ENCODE peak calls at places on chromosomes 7 and 10, in five cellular contexts. Z, I, Y, D and P are unnamed samples.
A peak's percentile ranks its signal among the peaks of the same experiment; 100 is the strongest.

GRCh38 chr7:1638113-1638726 is 31.9 kb upstream of the ELFN1 start:
- DNase-seq in D (no peak), Y (no peak), I (no peak), Z (no peak), P (no peak)

GRCh38 chr7:38881015-38881414 is 28.0 kb downstream of the VPS41 start:
- DNase-seq in Z (no peak), Y (no peak), I (peak; percentile 50), D (no peak), P (no peak)

GRCh38 chr7:99031496-99031895 is 112.4 kb downstream of the SMURF1 start:
- DNase-seq in Y (no peak), I (no peak), Z (no peak), D (no peak), P (no peak)

GRCh38 chr10:31118561-31118960 is 86.9 kb upstream of the ZNF438 start:
- DNase-seq in I (no peak), Y (no peak), D (no peak), Z (no peak), P (no peak)

GRCh38 chr7:158818325-158819213 is 10.7 kb downstream of the ESYT2 start:
- DNase-seq in Z (peak; percentile 50), D (peak; percentile 91), Y (peak; percentile 62), I (peak; percentile 60), P (peak; percentile 47)

GRCh38 chr10:119006451-119007210 is 22.9 kb upstream of the NANOS1 start:
- DNase-seq in I (no peak), Z (no peak), Y (no peak), D (peak; percentile 69), P (no peak)

GRCh38 chr7:111239437-111239836 is 148.5 kb downstream of the LRRN3 start:
- DNase-seq in D (no peak), I (no peak), Z (no peak), Y (no peak), P (no peak)

GRCh38 chr7:152006336-152006735 is 19.1 kb upstream of the GALNT11 start:
- DNase-seq in D (no peak), I (no peak), Z (no peak), Y (no peak), P (no peak)

GRCh38 chr10:8048281-8049008 is 6.0 kb upstream of the GATA3 start:
- DNase-seq in D (no peak), Z (no peak), I (no peak), Y (no peak), P (no peak)

GRCh38 chr10:8051109-8051781 is 3.2 kb upstream of the GATA3 start:
- DNase-seq in D (no peak), Z (no peak), Y (no peak), I (no peak), P (no peak)

GRCh38 chr10:8049151-8049873 is 5.2 kb upstream of the GATA3 start:
- DNase-seq in Z (no peak), I (peak; percentile 68), Y (no peak), D (no peak), P (no peak)

GRCh38 chr10:8050561-8051108 is 3.9 kb upstream of the GATA3 start:
- DNase-seq in D (peak; percentile 93), I (no peak), Y (no peak), Z (no peak), P (no peak)

GRCh38 chr10:8049874-8050560 is 4.5 kb upstream of the GATA3 start:
- DNase-seq in Z (no peak), D (no peak), I (no peak), Y (no peak), P (no peak)
- TF ChIP-seq ATF2 in Z (no peak), D (no peak), I (no peak), Y (no peak), P (no peak)

GRCh38 chr7:48637382-48637781 is 287.0 kb upstream of the CDC14C start:
- DNase-seq in D (no peak), Y (no peak), Z (no peak), I (no peak), P (no peak)

GRCh38 chr7:48638041-48638440 is 286.3 kb upstream of the CDC14C start:
- DNase-seq in I (no peak), Z (no peak), D (no peak), Y (no peak), P (no peak)

GRCh38 chr7:48636391-48637015 is 287.8 kb upstream of the CDC14C start:
- DNase-seq in I (peak; percentile 11), Y (no peak), Z (no peak), D (no peak), P (no peak)

GRCh38 chr7:48635796-48636195 is 288.6 kb upstream of the CDC14C start:
- DNase-seq in Z (no peak), Y (no peak), I (no peak), D (no peak), P (no peak)

DNA sequence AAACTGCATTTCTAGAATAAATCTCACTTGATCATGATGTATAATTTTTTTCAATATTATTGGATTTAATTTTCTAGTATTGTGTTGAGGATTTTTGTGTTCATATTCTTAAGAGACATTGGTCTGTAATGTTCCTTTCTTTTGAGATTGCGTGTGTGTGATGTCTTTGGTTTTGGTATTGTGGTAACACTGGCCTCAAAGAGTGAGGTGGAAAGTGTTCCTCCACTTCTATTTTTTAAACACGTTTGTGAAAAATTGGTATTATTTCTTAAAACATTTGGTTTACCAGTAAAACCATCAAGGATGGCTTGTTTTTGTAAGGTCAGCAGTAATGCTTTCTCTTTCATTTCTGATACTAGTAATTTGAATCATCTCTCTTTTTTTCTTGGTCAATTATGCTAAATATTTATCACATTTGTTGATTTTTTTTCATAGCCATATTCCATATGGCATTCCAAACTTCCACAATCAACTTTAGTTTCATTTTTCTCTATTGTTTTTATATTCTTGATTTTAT is 290.2 kb upstream of the CDC14C start:
- DNase-seq in D (no peak), I (no peak), Z (no peak), Y (no peak), P (no peak)
- TF ChIP-seq ATF2 in D (no peak), I (no peak), Z (no peak), Y (no peak), P (no peak)

DNA sequence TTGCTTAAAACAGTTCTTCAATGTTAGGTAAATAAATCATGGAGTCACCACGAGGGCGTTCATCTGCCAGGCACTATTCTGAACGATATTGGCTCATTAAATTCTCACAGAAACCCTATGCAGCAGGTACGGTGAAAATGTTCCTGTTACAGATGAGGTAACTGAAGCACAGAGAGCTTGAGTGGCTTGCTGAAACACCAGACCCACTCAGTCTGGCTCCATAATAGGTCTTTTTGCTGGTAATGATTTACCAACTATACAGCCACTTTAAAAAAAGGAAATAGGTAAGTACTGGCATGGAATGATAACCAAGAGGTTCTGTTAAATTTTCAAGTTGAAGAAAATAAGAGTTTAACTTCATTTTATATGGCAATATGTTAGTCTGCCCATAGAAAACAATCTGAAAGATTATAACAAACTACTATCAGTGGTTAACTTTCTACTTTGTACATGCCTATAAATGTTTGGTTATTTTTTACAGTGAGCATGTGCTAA is 1.3 kb upstream of the TM9SF3 start:
- DNase-seq in D (peak; percentile 36), I (no peak), Y (no peak), Z (no peak), P (no peak)
- TF ChIP-seq ATF2 in D (no peak), I (no peak), Y (no peak), Z (no peak), P (no peak)

GRCh38 chr7:132475037-132475668 is 101.1 kb downstream of the PLXNA4 start:
- DNase-seq in I (no peak), Y (no peak), Z (no peak), D (no peak), P (no peak)
- TF ChIP-seq ATF2 in I (no peak), Y (no peak), Z (no peak), D (no peak), P (no peak)

GRCh38 chr7:30921540-30921930 is 9.9 kb downstream of the AQP1 start:
- DNase-seq in I (peak; percentile 5), Y (no peak), Z (no peak), D (no peak), P (no peak)

GRCh38 chr7:30921951-30922401 is 10.3 kb downstream of the AQP1 start:
- DNase-seq in I (peak; percentile 4), D (no peak), Y (no peak), Z (no peak), P (no peak)

GRCh38 chr7:30923774-30924413 is 12.2 kb downstream of the AQP1 start:
- DNase-seq in D (no peak), Z (no peak), Y (no peak), I (peak; percentile 3), P (no peak)

GRCh38 chr7:30923009-30923773 is 11.5 kb downstream of the AQP1 start:
- DNase-seq in Y (no peak), I (peak; percentile 7), D (no peak), Z (no peak), P (no peak)

GRCh38 chr7:30922596-30922995 is 10.9 kb downstream of the AQP1 start:
- DNase-seq in Z (no peak), Y (no peak), I (peak; percentile 4), D (no peak), P (no peak)
- TF ChIP-seq ATF2 in Z (no peak), Y (no peak), I (no peak), D (no peak), P (no peak)

GRCh38 chr10:6383099-6383812 is 180.5 kb downstream of the PFKFB3 start:
- DNase-seq in I (no peak), Y (no peak), D (no peak), Z (no peak), P (no peak)
- TF ChIP-seq ATF2 in I (no peak), Y (no peak), D (no peak), Z (no peak), P (no peak)

DNA sequence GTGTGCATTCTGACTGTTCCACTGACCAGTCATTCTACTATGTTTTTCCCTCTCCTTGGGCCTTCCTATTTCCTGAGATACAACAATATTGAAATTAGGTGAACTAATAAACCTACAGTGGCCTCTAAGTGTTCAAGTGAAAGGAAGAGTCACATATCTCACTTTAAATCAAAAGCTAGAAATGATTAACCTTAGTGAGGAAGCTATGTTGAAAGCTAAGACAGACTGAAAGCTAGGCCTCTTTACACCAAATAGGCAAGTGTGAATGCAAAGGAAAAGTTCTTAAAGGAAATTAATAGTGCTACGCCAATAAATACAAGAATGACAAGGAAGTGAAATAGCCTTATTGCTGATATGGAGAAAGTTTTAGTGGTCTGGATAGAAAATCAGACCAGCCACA is 5.7 kb upstream of the DYNC1I1 start:
- DNase-seq in Z (no peak), D (no peak), Y (no peak), I (no peak), P (no peak)
- TF ChIP-seq ATF2 in Z (no peak), D (no peak), Y (no peak), I (no peak), P (no peak)

GRCh38 chr7:140304071-140304799 is 94.1 kb downstream of the SLC37A3 start:
- DNase-seq in D (peak; percentile 53), I (no peak), Z (no peak), Y (peak; percentile 44), P (peak; percentile 11)
- TF ChIP-seq ATF2 in D (no peak), I (no peak), Z (no peak), Y (no peak), P (no peak)

GRCh38 chr10:89250814-89251416 is 660 bp downstream of the LIPA start:
- DNase-seq in I (no peak), D (peak; percentile 18), Z (no peak), Y (no peak), P (no peak)
- TF ChIP-seq ATF2 in I (no peak), D (no peak), Z (no peak), Y (no peak), P (no peak)